ENCODE peak calls at places on chromosome 7, in nine cellular contexts. N, X, C, P, A, G, Q, T and K are unnamed samples.

GRCh38 chr7:65722361-65722792 is 150.5 kb upstream of the VKORC1L1 start:
- DNase-seq in N (peak; percentile 12), X (no peak), C (no peak), P (peak; percentile 33), A (no peak), G (peak; percentile 62), Q (peak; percentile 45), T (no peak), K (peak; percentile 9)

GRCh38 chr7:99229234-99229633 is 21.3 kb upstream of the KPNA7 start:
- DNase-seq in N (no peak), X (no peak), C (no peak), P (no peak), A (no peak), G (no peak), Q (no peak), T (no peak), K (no peak)

GRCh38 chr7:25864511-25864910 is 287.5 kb upstream of the NFE2L3 start:
- DNase-seq in N (no peak), X (no peak), C (no peak), P (no peak), A (no peak), G (no peak), Q (no peak), T (no peak), K (no peak)

GRCh38 chr7:128055668-128056067 is 24.4 kb upstream of the LRRC4 start:
- DNase-seq in N (peak; percentile 62), X (no peak), C (no peak), P (no peak), A (no peak), G (no peak), Q (no peak), T (no peak), K (no peak)

GRCh38 chr7:70920886-70921285 is 211.1 kb upstream of the GALNT17 start:
- DNase-seq in N (no peak), X (no peak), C (no peak), P (no peak), A (no peak), G (no peak), Q (no peak), T (no peak), K (no peak)

GRCh38 chr7:2622869-2623697 is 8.7 kb upstream of the TTYH3 start:
- DNase-seq in N (no peak), X (no peak), C (no peak), P (peak; percentile 53), A (no peak), G (no peak), Q (no peak), T (peak; percentile 79), K (no peak)

GRCh38 chr7:471866-472639 is 47.6 kb downstream of the PDGFA start:
- DNase-seq in N (peak; percentile 89), X (peak; percentile 82), C (peak; percentile 97), P (no peak), A (peak; percentile 50), G (no peak), Q (no peak), T (peak; percentile 85), K (peak; percentile 76)

GRCh38 chr7:44977304-44977858 is 1.4 kb downstream of the MYO1G start:
- DNase-seq in N (no peak), X (no peak), C (no peak), P (peak; percentile 78), A (no peak), G (peak; percentile 79), Q (no peak), T (no peak), K (no peak)

GRCh38 chr7:24728503-24729364 is 28.5 kb downstream of the GSDME start:
- DNase-seq in N (peak; percentile 54), X (no peak), C (no peak), P (no peak), A (no peak), G (no peak), Q (no peak), T (no peak), K (no peak)

GRCh38 chr7:88539977-88540376 is 219.5 kb upstream of the ZNF804B start:
- DNase-seq in N (no peak), X (no peak), C (no peak), P (no peak), A (no peak), G (no peak), Q (no peak), T (no peak), K (no peak)

GRCh38 chr7:140475747-140476333 is 3.5 kb downstream of the MKRN1 start:
- DNase-seq in N (peak; percentile 24), X (no peak), C (no peak), P (peak; percentile 43), A (no peak), G (peak; percentile 57), Q (peak; percentile 20), T (no peak), K (peak; percentile 43)

GRCh38 chr7:66348959-66349358 is 143.8 kb downstream of the TPST1 start:
- DNase-seq in N (no peak), X (no peak), C (no peak), P (peak; percentile 84), A (no peak), G (no peak), Q (no peak), T (peak; percentile 64), K (no peak)

GRCh38 chr7:51255050-51255449 is 61.6 kb downstream of the COBL start:
- DNase-seq in N (no peak), X (no peak), C (no peak), P (no peak), A (no peak), G (no peak), Q (no peak), T (no peak), K (no peak)

GRCh38 chr7:51255536-51256243 is 60.9 kb downstream of the COBL start:
- DNase-seq in N (no peak), X (no peak), C (no peak), P (no peak), A (no peak), G (no peak), Q (peak; percentile 8), T (no peak), K (no peak)

GRCh38 chr7:51251292-51251691 is 65.3 kb downstream of the COBL start:
- DNase-seq in N (no peak), X (no peak), C (no peak), P (no peak), A (no peak), G (no peak), Q (no peak), T (no peak), K (no peak)

GRCh38 chr7:51250517-51250916 is 66.1 kb downstream of the COBL start:
- DNase-seq in N (no peak), X (no peak), C (no peak), P (no peak), A (no peak), G (no peak), Q (no peak), T (no peak), K (no peak)

GRCh38 chr7:51253157-51253556 is 63.5 kb downstream of the COBL start:
- DNase-seq in N (no peak), X (no peak), C (no peak), P (no peak), A (no peak), G (no peak), Q (no peak), T (no peak), K (no peak)
- TF ChIP-seq CTCF in N (no peak), X (no peak), C (no peak), P (no peak), A (no peak), G (no peak), Q (peak; percentile 38), T (no peak), K (no peak)

GRCh38 chr7:143005632-143006260 is 21.2 kb downstream of the OR9A2 start:
- DNase-seq in N (no peak), X (no peak), C (no peak), P (no peak), A (no peak), G (no peak), Q (no peak), T (no peak), K (no peak)

GRCh38 chr7:143000648-143001047 is 26.3 kb downstream of the OR9A2 start:
- DNase-seq in N (no peak), X (no peak), C (no peak), P (no peak), A (no peak), G (no peak), Q (no peak), T (no peak), K (no peak)

GRCh38 chr7:143002856-143003255 is 24.1 kb downstream of the OR9A2 start:
- DNase-seq in N (no peak), X (no peak), C (no peak), P (no peak), A (no peak), G (no peak), Q (no peak), T (no peak), K (no peak)

GRCh38 chr7:143002106-143002505 is 24.8 kb downstream of the OR9A2 start:
- DNase-seq in N (no peak), X (no peak), C (no peak), P (peak; percentile 18), A (no peak), G (no peak), Q (no peak), T (no peak), K (peak; percentile 7)

GRCh38 chr7:143003393-143004051 is 23.4 kb downstream of the OR9A2 start:
- DNase-seq in N (peak; percentile 52), X (no peak), C (no peak), P (peak; percentile 47), A (no peak), G (peak; percentile 51), Q (peak; percentile 12), T (no peak), K (peak; percentile 39)
- TF ChIP-seq CTCF in N (peak; percentile 76), X (peak; percentile 66), C (peak; percentile 56), P (peak; percentile 47), A (peak; percentile 67), G (peak; percentile 59), Q (peak; percentile 85), T (peak; percentile 76), K (peak; percentile 93)

DNA sequence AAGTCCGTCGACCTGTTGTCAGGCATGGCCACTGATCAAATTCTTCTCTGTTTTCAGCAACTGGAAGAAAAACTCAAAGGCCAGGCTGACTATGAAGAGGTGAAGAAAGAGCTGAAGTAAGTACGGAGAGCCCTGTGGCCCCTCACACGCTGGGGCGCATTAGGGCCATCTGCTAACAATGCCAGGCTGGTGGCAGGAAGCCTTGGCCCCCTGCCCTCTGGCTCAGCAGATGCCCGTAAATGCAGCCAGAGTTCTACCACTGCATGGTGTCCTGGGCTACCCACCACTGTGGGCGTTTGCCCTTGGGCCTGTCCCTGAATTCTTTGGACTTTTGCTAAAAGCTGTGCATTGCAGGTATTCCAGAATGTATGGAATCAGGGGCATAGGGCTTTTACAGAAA is 96.9 kb upstream of the SH2B2 start:
- DNase-seq in N (no peak), X (no peak), C (no peak), P (no peak), A (no peak), G (no peak), Q (no peak), T (no peak), K (no peak)
- TF ChIP-seq CTCF in N (no peak), X (no peak), C (no peak), P (no peak), A (no peak), G (no peak), Q (no peak), T (no peak), K (no peak)

DNA sequence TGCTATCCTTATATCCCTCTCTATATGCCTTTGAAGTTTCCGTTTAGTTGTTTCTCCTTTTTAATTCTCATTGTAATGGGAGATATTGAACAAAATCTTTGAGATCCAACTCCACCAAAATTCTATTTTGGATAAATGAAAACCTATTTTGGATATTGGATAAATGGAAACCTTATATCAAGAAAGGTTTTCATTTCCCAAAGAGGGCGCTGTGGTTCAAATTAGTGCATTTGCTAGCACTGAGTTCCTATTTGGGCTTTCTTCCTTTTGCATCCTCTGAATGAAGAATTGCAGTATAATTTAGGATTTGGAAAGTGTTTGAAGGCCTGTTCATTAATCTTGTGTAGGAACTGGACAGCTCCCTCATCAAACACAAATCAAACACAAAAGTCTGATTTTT is 80.7 kb upstream of the KLF14 start:
- DNase-seq in N (peak; percentile 52), X (no peak), C (no peak), P (no peak), A (peak; percentile 7), G (no peak), Q (no peak), T (no peak), K (peak; percentile 49)
- TF ChIP-seq CTCF in N (peak; percentile 68), X (peak; percentile 17), C (no peak), P (peak; percentile 9), A (peak; percentile 57), G (peak; percentile 15), Q (peak; percentile 48), T (peak; percentile 38), K (peak; percentile 78)